ENCODE peak calls at places on chromosome 6, in five cellular contexts. N, C, G, T and X are unnamed samples.

GRCh38 chr6:12012231-12012565 is at the start of gene HIVEP1:
- DNase-seq in N (no peak), C (no peak), G (no peak), T (no peak), X (no peak)

GRCh38 chr6:139988702-139989101 is 614.3 kb upstream of the CITED2 start:
- DNase-seq in N (no peak), C (no peak), G (no peak), T (no peak), X (no peak)

GRCh38 chr6:104958720-104959452 is 2.0 kb downstream of the LIN28B start:
- DNase-seq in N (no peak), C (no peak), G (no peak), T (peak; percentile 22), X (no peak)

GRCh38 chr6:42779521-42779920 is 2.3 kb upstream of the BICRAL start:
- DNase-seq in N (no peak), C (no peak), G (no peak), T (no peak), X (no peak)

GRCh38 chr6:101761124-101761601 is 367.7 kb downstream of the GRIK2 start:
- DNase-seq in N (no peak), C (no peak), G (no peak), T (peak; percentile 18), X (no peak)

GRCh38 chr6:117677553-117678131 is 2.4 kb downstream of the NUS1 start:
- DNase-seq in N (no peak), C (no peak), G (no peak), T (peak; percentile 24), X (no peak)

GRCh38 chr6:53701333-53702073 is 35.9 kb upstream of the KLHL31 start:
- DNase-seq in N (no peak), C (no peak), G (no peak), T (no peak), X (no peak)

GRCh38 chr6:42264146-42264851 is 46.6 kb upstream of the MRPS10 start:
- DNase-seq in N (no peak), C (no peak), G (no peak), T (no peak), X (no peak)